ENCODE peak calls at places on chromosomes 6 and 20, in ten cellular contexts. H is fibroblast of lung; G is GM13977; A is CD8-positive, alpha-beta T cell; Z is CD4-positive, alpha-beta T cell; C is mesothelial cell of epicardium; D is heart left ventricle; B is upper lobe of right lung; X is psoas muscle; F is choroid plexus epithelial cell. O is an unnamed sample.

GRCh38 chr6:129120856-129121255 is 237.9 kb downstream of the LAMA2 start:
- DNase-seq in C (no peak), F (peak), B (no peak), D (no peak), G (no peak), H (no peak), X (no peak), Z (no peak), A (no peak), O (no peak)

GRCh38 chr6:3960754-3961361 is 111.7 kb downstream of the FAM50B start:
- DNase-seq in A (no peak), D (no peak), F (no peak), G (no peak), Z (no peak), B (no peak), X (no peak), C (no peak), H (no peak), O (no peak)

GRCh38 chr20:32829291-32830005 is 9.7 kb downstream of the MAPRE1 start:
- DNase-seq in F (no peak), C (no peak), H (no peak), D (no peak), A (no peak), B (no peak), G (no peak), Z (no peak), X (peak), O (no peak)

GRCh38 chr6:28771401-28772267 is 152.2 kb downstream of the TRIM27 start:
- DNase-seq in Z (no peak), F (no peak), B (no peak), C (no peak), A (no peak), G (no peak), X (no peak), D (no peak), H (no peak), O (no peak)

GRCh38 chr20:23508896-23509579 is 18.1 kb downstream of the CST8 start:
- DNase-seq in D (no peak), Z (no peak), G (no peak), A (no peak), X (no peak), H (no peak), B (no peak), C (no peak), F (no peak), O (no peak)

GRCh38 chr6:138503881-138504680 is 4.8 kb upstream of the NHSL1 start:
- DNase-seq in F (peak), Z (no peak), B (no peak), C (no peak), G (no peak), H (no peak), D (no peak), A (no peak), X (no peak), O (no peak)

GRCh38 chr6:95693108-95693507 is 115.8 kb downstream of the MANEA start:
- DNase-seq in H (no peak), D (no peak), X (no peak), F (no peak), B (no peak), A (no peak), Z (no peak), G (no peak), C (no peak), O (no peak)

GRCh38 chr6:13992417-13993055 is 67.8 kb downstream of the RNF182 start:
- DNase-seq in F (peak), G (no peak), X (no peak), D (no peak), A (no peak), B (no peak), C (no peak), H (peak), Z (no peak), O (no peak)

GRCh38 chr6:147156218-147156617 is 48.0 kb upstream of the STXBP5 start:
- DNase-seq in D (no peak), H (no peak), Z (no peak), B (no peak), A (no peak), C (no peak), F (peak), G (no peak), X (no peak), O (no peak)

GRCh38 chr6:55175078-55175777 is 913 bp downstream of the HCRTR2 start:
- DNase-seq in G (no peak), H (no peak), F (no peak), B (no peak), D (no peak), X (no peak), Z (no peak), A (no peak), C (no peak), O (no peak)

GRCh38 chr6:30895343-30895742 is 11.0 kb downstream of the DDR1 start:
- DNase-seq in D (no peak), Z (no peak), G (no peak), B (no peak), X (no peak), A (no peak), H (no peak), F (no peak), C (no peak), O (no peak)

GRCh38 chr20:6920991-6921613 is 153.6 kb downstream of the BMP2 start:
- DNase-seq in D (no peak), H (peak), A (no peak), G (no peak), B (no peak), F (no peak), Z (no peak), X (no peak), C (no peak), O (no peak)

GRCh38 chr6:15048367-15048766 is 197.5 kb upstream of the JARID2 start:
- DNase-seq in G (peak), B (no peak), Z (no peak), X (no peak), H (no peak), F (no peak), D (no peak), A (no peak), C (no peak), O (no peak)

GRCh38 chr6:72425003-72425681 is 196.7 kb upstream of the KCNQ5 start:
- DNase-seq in A (no peak), C (no peak), B (no peak), H (peak), X (no peak), G (no peak), Z (no peak), F (peak), D (no peak), O (no peak)

GRCh38 chr6:45714795-45715507 is 300.7 kb downstream of the CLIC5 start:
- DNase-seq in D (peak), X (no peak), H (peak), F (peak), Z (peak), G (peak), A (peak), C (no peak), B (no peak), O (no peak)

GRCh38 chr20:35616465-35617396 is 1.1 kb downstream of the SPAG4 start:
- DNase-seq in A (peak), X (peak), F (peak), C (peak), Z (peak), G (peak), H (peak), B (peak), D (peak), O (peak)

GRCh38 chr6:138400326-138400725 is 3.7 kb upstream of the HEBP2 start:
- DNase-seq in X (no peak), G (no peak), F (no peak), C (no peak), A (no peak), H (no peak), D (no peak), B (no peak), Z (no peak), O (no peak)

GRCh38 chr6:158910484-158911075 is 89.4 kb downstream of the RSPH3 start:
- DNase-seq in H (no peak), X (no peak), Z (no peak), B (no peak), D (no peak), A (no peak), C (no peak), F (no peak), G (peak), O (no peak)

GRCh38 chr6:23181301-23182110 is 612.1 kb downstream of the HDGFL1 start:
- DNase-seq in D (no peak), Z (no peak), G (no peak), X (no peak), H (no peak), A (no peak), B (no peak), F (peak), C (no peak), O (no peak)

GRCh38 chr6:149846321-149846720 is 17.8 kb downstream of the LRP11 start:
- DNase-seq in D (no peak), X (peak), H (peak), Z (no peak), A (no peak), F (peak), G (no peak), C (no peak), B (peak), O (no peak)

GRCh38 chr20:56442381-56443365 is 25.8 kb upstream of the RTF2 start:
- DNase-seq in D (no peak), Z (no peak), B (no peak), F (no peak), G (no peak), A (no peak), H (no peak), C (no peak), X (no peak), O (no peak)

GRCh38 chr20:59680148-59680650 is 75.9 kb downstream of the PHACTR3 start:
- DNase-seq in A (no peak), Z (no peak), X (no peak), B (no peak), H (no peak), C (no peak), F (no peak), D (no peak), G (no peak), O (no peak)

GRCh38 chr20:20085812-20086211 is 33.5 kb downstream of the CFAP61 start:
- DNase-seq in G (no peak), C (no peak), D (peak), B (no peak), Z (no peak), F (no peak), H (no peak), X (no peak), A (no peak), O (no peak)

GRCh38 chr6:132712366-132712765 is 1.5 kb downstream of the VNN1 start:
- DNase-seq in Z (no peak), F (peak), B (no peak), G (no peak), X (no peak), H (peak), C (no peak), A (no peak), D (no peak), O (no peak)

GRCh38 chr6:4957521-4958231 is 46.2 kb downstream of the RPP40 start:
- DNase-seq in B (no peak), H (no peak), F (no peak), A (no peak), X (no peak), D (no peak), G (no peak), Z (no peak), C (no peak), O (no peak)

GRCh38 chr6:1371933-1372332 is 17.4 kb upstream of the FOXF2 start:
- DNase-seq in Z (no peak), B (no peak), F (no peak), X (no peak), D (no peak), G (no peak), H (no peak), A (no peak), C (no peak), O (no peak)

GRCh38 chr6:69917834-69918233 is 51.5 kb downstream of the COL19A1 start:
- DNase-seq in C (no peak), B (no peak), H (peak), X (no peak), G (no peak), D (no peak), Z (no peak), A (no peak), F (peak), O (no peak)

GRCh38 chr6:136103763-136104311 is 146.3 kb downstream of the MTFR2 start:
- DNase-seq in H (peak), A (no peak), G (no peak), D (peak), C (no peak), F (peak), Z (no peak), X (peak), B (no peak), O (no peak)

GRCh38 chr20:24779886-24780285 is 169.2 kb upstream of the CST7 start:
- DNase-seq in B (peak), A (no peak), D (no peak), C (no peak), F (no peak), H (no peak), G (no peak), Z (no peak), X (no peak), O (peak)

GRCh38 chr6:50030350-50030749 is 8.6 kb upstream of the DEFB110 start:
- DNase-seq in G (no peak), C (no peak), Z (no peak), F (no peak), D (no peak), X (no peak), H (no peak), A (no peak), B (no peak), O (no peak)

GRCh38 chr6:112367655-112368054 is 20.5 kb downstream of the RFPL4B start:
- DNase-seq in D (no peak), F (peak), Z (no peak), C (no peak), X (no peak), G (no peak), A (no peak), H (no peak), B (no peak), O (no peak)

GRCh38 chr6:112370946-112371345 is 23.8 kb downstream of the RFPL4B start:
- DNase-seq in Z (no peak), H (no peak), B (no peak), F (no peak), C (no peak), X (no peak), A (no peak), G (no peak), D (no peak), O (no peak)

GRCh38 chr6:112366695-112367546 is 19.8 kb downstream of the RFPL4B start:
- DNase-seq in A (no peak), D (no peak), G (no peak), F (no peak), B (no peak), C (no peak), H (no peak), Z (no peak), X (no peak), O (no peak)

DNA sequence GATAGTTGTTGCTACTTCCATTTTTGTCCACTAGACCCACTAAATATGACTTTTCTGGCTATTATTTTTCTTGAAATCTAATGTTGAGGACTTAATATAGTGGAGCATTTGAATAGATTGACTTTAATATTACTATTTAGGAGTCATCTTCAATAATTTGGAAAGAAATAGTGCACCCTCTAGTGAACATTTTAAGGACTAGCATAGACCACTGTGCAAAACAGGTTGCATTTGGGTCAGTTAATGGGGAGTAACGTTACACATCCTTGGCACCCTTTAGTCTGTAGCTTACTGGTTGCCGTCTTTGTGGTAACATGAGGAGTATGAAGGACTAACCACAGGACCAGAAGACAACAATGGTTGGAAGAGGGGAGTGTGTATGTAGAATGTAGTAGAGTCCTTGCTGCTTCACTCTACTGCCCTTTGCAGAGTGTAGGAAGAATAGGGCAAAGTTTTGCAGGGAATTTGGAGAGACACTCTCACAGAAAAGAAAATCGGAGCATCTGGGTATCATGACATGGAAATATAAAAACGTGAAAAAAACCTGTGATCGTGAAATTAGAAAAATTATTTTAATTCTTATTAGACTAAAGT is 25.2 kb downstream of the RFPL4B start:
- DNase-seq in G (no peak), B (no peak), X (no peak), A (no peak), Z (no peak), H (peak), D (no peak), F (peak), C (no peak), O (no peak)
- TF ChIP-seq CTCF in G (peak), B (peak), X (peak), A (no peak), Z (no peak), H (peak), D (peak), F (peak), C (no peak), O (no peak)

GRCh38 chr6:44444853-44445252 is 57.3 kb downstream of the CDC5L start:
- DNase-seq in C (no peak), G (no peak), D (no peak), B (no peak), X (no peak), F (no peak), H (no peak), A (no peak), Z (no peak), O (no peak)
- TF ChIP-seq CTCF in C (no peak), G (no peak), D (no peak), B (no peak), X (no peak), F (no peak), H (no peak), A (no peak), Z (no peak), O (no peak)

GRCh38 chr20:44195613-44196012 is 8.6 kb upstream of the JPH2 start:
- DNase-seq in D (no peak), C (no peak), B (no peak), A (no peak), F (no peak), G (no peak), X (no peak), H (no peak), Z (no peak), O (no peak)

GRCh38 chr20:44198872-44199271 is 11.7 kb downstream of the OSER1 start:
- DNase-seq in F (no peak), B (no peak), X (no peak), D (no peak), G (no peak), Z (no peak), A (no peak), C (no peak), H (no peak), O (no peak)

GRCh38 chr20:44193801-44194200 is 6.8 kb upstream of the JPH2 start:
- DNase-seq in F (no peak), B (no peak), H (no peak), C (no peak), G (no peak), A (no peak), Z (no peak), D (no peak), X (no peak), O (no peak)

GRCh38 chr20:44199877-44200276 is 10.7 kb downstream of the OSER1 start:
- DNase-seq in B (no peak), G (no peak), X (no peak), A (no peak), F (no peak), D (no peak), C (no peak), Z (no peak), H (no peak), O (no peak)

GRCh38 chr20:44196278-44196677 is 9.3 kb upstream of the JPH2 start:
- DNase-seq in D (no peak), Z (no peak), A (no peak), C (no peak), F (peak), B (no peak), G (no peak), X (no peak), H (no peak), O (no peak)
- TF ChIP-seq CTCF in D (no peak), Z (no peak), A (no peak), C (no peak), F (peak), B (no peak), G (no peak), X (no peak), H (no peak), O (no peak)

GRCh38 chr20:63280929-63281545 is 8.4 kb downstream of the ARFGAP1 start:
- DNase-seq in B (no peak), A (no peak), Z (no peak), H (no peak), G (no peak), F (no peak), D (no peak), X (peak), C (no peak), O (no peak)
- TF ChIP-seq CTCF in B (no peak), A (no peak), Z (no peak), H (no peak), G (peak), F (peak), D (no peak), X (no peak), C (no peak), O (no peak)

DNA sequence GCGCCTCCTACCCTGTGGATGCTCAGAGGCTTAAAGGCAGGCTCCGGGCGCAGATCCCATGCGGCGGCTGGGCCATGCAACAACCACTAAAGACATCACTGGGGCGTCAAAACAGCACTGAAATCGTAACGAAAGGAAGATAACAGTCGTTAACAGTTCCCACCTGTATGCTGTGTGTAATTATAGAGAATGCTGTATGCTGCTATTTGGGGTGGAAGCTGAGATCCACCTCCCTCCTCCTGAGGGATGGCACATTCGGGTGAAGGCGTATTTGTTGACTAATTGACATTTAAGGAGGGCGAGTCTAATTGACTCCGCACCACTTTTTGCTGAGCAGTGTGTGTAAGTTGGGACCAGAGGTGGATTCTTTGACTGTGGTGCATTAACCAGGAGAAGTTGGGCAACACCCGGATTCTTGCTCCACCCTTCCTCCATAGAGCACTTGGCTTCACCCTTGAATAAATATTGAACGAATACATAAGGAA is 687 bp downstream of the SLC35A1 start:
- DNase-seq in D (peak), G (peak), C (no peak), Z (no peak), X (no peak), A (peak), B (no peak), H (peak), F (peak), O (no peak)
- TF ChIP-seq CTCF in D (no peak), G (no peak), C (no peak), Z (no peak), X (no peak), A (no peak), B (no peak), H (no peak), F (no peak), O (no peak)

GRCh38 chr20:52812231-52812847 is 159.8 kb upstream of the TSHZ2 start:
- DNase-seq in H (no peak), A (no peak), D (no peak), G (no peak), C (no peak), X (no peak), Z (no peak), B (no peak), F (no peak), O (no peak)
- TF ChIP-seq CTCF in H (no peak), A (no peak), D (no peak), G (no peak), C (peak), X (no peak), Z (no peak), B (no peak), F (no peak), O (no peak)

GRCh38 chr6:117956386-117956785 is 49.3 kb downstream of the SLC35F1 start:
- DNase-seq in H (no peak), B (no peak), C (no peak), X (no peak), F (no peak), A (no peak), G (no peak), D (no peak), Z (no peak), O (no peak)

GRCh38 chr6:117955684-117956083 is 48.6 kb downstream of the SLC35F1 start:
- DNase-seq in X (no peak), C (no peak), D (no peak), G (no peak), Z (no peak), H (no peak), A (no peak), B (no peak), F (no peak), O (no peak)

GRCh38 chr6:117947234-117947633 is 40.2 kb downstream of the SLC35F1 start:
- DNase-seq in A (no peak), H (no peak), B (no peak), F (no peak), G (no peak), X (no peak), Z (no peak), C (no peak), D (no peak), O (no peak)

DNA sequence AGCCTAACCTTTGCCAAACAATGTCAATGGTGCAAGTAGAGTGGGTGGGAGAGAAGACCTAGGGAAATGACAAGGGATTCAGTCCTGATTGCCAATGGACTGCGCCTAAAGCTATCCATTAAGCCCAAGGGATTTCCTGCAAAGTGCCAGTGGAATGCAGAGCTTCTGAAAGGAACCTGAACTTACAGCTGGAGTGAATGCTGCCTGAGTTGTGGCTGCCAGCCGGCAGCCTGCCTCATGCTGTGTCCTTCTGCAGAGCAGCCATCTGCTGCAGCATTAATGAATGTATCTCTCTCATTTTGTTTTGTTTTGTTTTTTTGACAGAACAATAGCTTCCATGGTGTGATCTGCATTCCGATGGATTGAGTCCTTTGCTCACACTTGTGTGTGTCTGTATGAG is 44.7 kb downstream of the SLC35F1 start:
- DNase-seq in C (no peak), D (no peak), Z (no peak), G (no peak), A (no peak), F (peak), B (no peak), X (no peak), H (no peak), O (no peak)
- TF ChIP-seq CTCF in C (no peak), D (no peak), Z (no peak), G (no peak), A (no peak), F (no peak), B (no peak), X (no peak), H (no peak), O (no peak)

O was measured in natural killer cell.